ENCODE peak calls at places on chromosomes 5 and 9, in five cellular contexts. One of them, this sample, is unnamed.

GRCh38 chr5:128121679-128122078 is 38.1 kb downstream of the SLC12A2 start:
- DNase-seq in HFF-Myc: no peak
- DNase-seq in choroid plexus epithelial cell: no peak
- DNase-seq in CD8-positive, alpha-beta T cell: no peak
- DNase-seq in fibroblast of lung: no peak
- DNase-seq in this sample: peak

GRCh38 chr9:95516736-95517558 is at the start of gene PTCH1:
- DNase-seq in HFF-Myc: no peak
- DNase-seq in choroid plexus epithelial cell: peak
- DNase-seq in CD8-positive, alpha-beta T cell: peak
- DNase-seq in fibroblast of lung: peak
- DNase-seq in this sample: no peak

GRCh38 chr5:14351086-14351661 is 208.0 kb downstream of the TRIO start:
- DNase-seq in HFF-Myc: no peak
- DNase-seq in choroid plexus epithelial cell: no peak
- DNase-seq in CD8-positive, alpha-beta T cell: no peak
- DNase-seq in fibroblast of lung: no peak
- DNase-seq in this sample: no peak

GRCh38 chr9:34125681-34126206 is 754 bp downstream of the DCAF12 start:
- DNase-seq in HFF-Myc: no peak
- DNase-seq in choroid plexus epithelial cell: peak
- DNase-seq in CD8-positive, alpha-beta T cell: no peak
- DNase-seq in fibroblast of lung: peak
- DNase-seq in this sample: peak

GRCh38 chr5:179235416-179236400 is 109.6 kb downstream of the ADAMTS2 start:
- DNase-seq in HFF-Myc: no peak
- DNase-seq in choroid plexus epithelial cell: no peak
- DNase-seq in CD8-positive, alpha-beta T cell: no peak
- DNase-seq in fibroblast of lung: no peak
- DNase-seq in this sample: no peak

GRCh38 chr9:36222449-36222848 is 31.7 kb downstream of the CLTA start:
- DNase-seq in HFF-Myc: no peak
- DNase-seq in choroid plexus epithelial cell: peak
- DNase-seq in CD8-positive, alpha-beta T cell: no peak
- DNase-seq in fibroblast of lung: no peak
- DNase-seq in this sample: no peak

GRCh38 chr5:107803728-107804127 is 133.0 kb upstream of the EFNA5 start:
- DNase-seq in HFF-Myc: no peak
- DNase-seq in choroid plexus epithelial cell: no peak
- DNase-seq in CD8-positive, alpha-beta T cell: no peak
- DNase-seq in fibroblast of lung: no peak
- DNase-seq in this sample: no peak

GRCh38 chr9:19481971-19482404 is 73.2 kb downstream of the ACER2 start:
- DNase-seq in HFF-Myc: no peak
- DNase-seq in choroid plexus epithelial cell: no peak
- DNase-seq in CD8-positive, alpha-beta T cell: no peak
- DNase-seq in fibroblast of lung: no peak
- DNase-seq in this sample: no peak

GRCh38 chr9:13445123-13445522 is 165.6 kb upstream of the MPDZ start:
- DNase-seq in HFF-Myc: no peak
- DNase-seq in choroid plexus epithelial cell: no peak
- DNase-seq in CD8-positive, alpha-beta T cell: no peak
- DNase-seq in fibroblast of lung: peak
- DNase-seq in this sample: no peak

GRCh38 chr9:136623016-136623848 is 39.5 kb upstream of the EGFL7 start:
- DNase-seq in HFF-Myc: no peak
- DNase-seq in choroid plexus epithelial cell: no peak
- DNase-seq in CD8-positive, alpha-beta T cell: no peak
- DNase-seq in fibroblast of lung: no peak
- DNase-seq in this sample: no peak

GRCh38 chr9:116646661-116647514 is 40.2 kb upstream of the TRIM32 start:
- DNase-seq in HFF-Myc: no peak
- DNase-seq in choroid plexus epithelial cell: peak
- DNase-seq in CD8-positive, alpha-beta T cell: no peak
- DNase-seq in fibroblast of lung: peak
- DNase-seq in this sample: peak

GRCh38 chr9:35760651-35761050 is 6.6 kb upstream of the MSMP start:
- DNase-seq in HFF-Myc: no peak
- DNase-seq in choroid plexus epithelial cell: peak
- DNase-seq in CD8-positive, alpha-beta T cell: no peak
- DNase-seq in fibroblast of lung: no peak
- DNase-seq in this sample: no peak

GRCh38 chr5:82387041-82387818 is 109.1 kb upstream of the RPS23 start:
- DNase-seq in HFF-Myc: no peak
- DNase-seq in choroid plexus epithelial cell: peak
- DNase-seq in CD8-positive, alpha-beta T cell: no peak
- DNase-seq in fibroblast of lung: peak
- DNase-seq in this sample: no peak

GRCh38 chr5:158212237-158212636 is 353.3 kb upstream of the CLINT1 start:
- DNase-seq in HFF-Myc: no peak
- DNase-seq in choroid plexus epithelial cell: no peak
- DNase-seq in CD8-positive, alpha-beta T cell: no peak
- DNase-seq in fibroblast of lung: no peak
- DNase-seq in this sample: no peak

GRCh38 chr9:211036-211435 is 3.6 kb upstream of the DOCK8 start:
- DNase-seq in HFF-Myc: no peak
- DNase-seq in choroid plexus epithelial cell: no peak
- DNase-seq in CD8-positive, alpha-beta T cell: no peak
- DNase-seq in fibroblast of lung: no peak
- DNase-seq in this sample: no peak

GRCh38 chr9:215631-216155 is 1.0 kb downstream of the DOCK8 start:
- DNase-seq in HFF-Myc: no peak
- DNase-seq in choroid plexus epithelial cell: no peak
- DNase-seq in CD8-positive, alpha-beta T cell: no peak
- DNase-seq in fibroblast of lung: no peak
- DNase-seq in this sample: no peak

GRCh38 chr9:211557-211956 is 3.1 kb upstream of the DOCK8 start:
- DNase-seq in HFF-Myc: no peak
- DNase-seq in choroid plexus epithelial cell: peak
- DNase-seq in CD8-positive, alpha-beta T cell: no peak
- DNase-seq in fibroblast of lung: no peak
- DNase-seq in this sample: no peak

GRCh38 chr9:212265-212664 is 2.4 kb upstream of the DOCK8 start:
- DNase-seq in HFF-Myc: no peak
- DNase-seq in choroid plexus epithelial cell: no peak
- DNase-seq in CD8-positive, alpha-beta T cell: no peak
- DNase-seq in fibroblast of lung: no peak
- DNase-seq in this sample: no peak

GRCh38 chr9:214488-215448 is at the start of gene DOCK8:
- DNase-seq in HFF-Myc: no peak
- DNase-seq in choroid plexus epithelial cell: peak
- DNase-seq in CD8-positive, alpha-beta T cell: peak
- DNase-seq in fibroblast of lung: no peak
- DNase-seq in this sample: no peak
- TF ChIP-seq CTCF in HFF-Myc: peak
- TF ChIP-seq CTCF in choroid plexus epithelial cell: no peak
- TF ChIP-seq CTCF in CD8-positive, alpha-beta T cell: no peak
- TF ChIP-seq CTCF in fibroblast of lung: no peak
- TF ChIP-seq CTCF in this sample: no peak

GRCh38 chr5:97499605-97500004 is 316.6 kb upstream of the RIOK2 start:
- DNase-seq in HFF-Myc: no peak
- DNase-seq in choroid plexus epithelial cell: no peak
- DNase-seq in CD8-positive, alpha-beta T cell: no peak
- DNase-seq in fibroblast of lung: no peak
- DNase-seq in this sample: no peak
- TF ChIP-seq CTCF in HFF-Myc: no peak
- TF ChIP-seq CTCF in choroid plexus epithelial cell: no peak
- TF ChIP-seq CTCF in CD8-positive, alpha-beta T cell: no peak
- TF ChIP-seq CTCF in fibroblast of lung: no peak
- TF ChIP-seq CTCF in this sample: no peak

GRCh38 chr5:31033295-31033694 is 160.2 kb upstream of the CDH6 start:
- DNase-seq in HFF-Myc: peak
- DNase-seq in choroid plexus epithelial cell: peak
- DNase-seq in CD8-positive, alpha-beta T cell: no peak
- DNase-seq in fibroblast of lung: no peak
- DNase-seq in this sample: no peak

GRCh38 chr5:31027726-31028125 is 165.8 kb upstream of the CDH6 start:
- DNase-seq in HFF-Myc: no peak
- DNase-seq in choroid plexus epithelial cell: no peak
- DNase-seq in CD8-positive, alpha-beta T cell: no peak
- DNase-seq in fibroblast of lung: no peak
- DNase-seq in this sample: no peak

GRCh38 chr5:31029925-31030324 is 163.6 kb upstream of the CDH6 start:
- DNase-seq in HFF-Myc: no peak
- DNase-seq in choroid plexus epithelial cell: no peak
- DNase-seq in CD8-positive, alpha-beta T cell: no peak
- DNase-seq in fibroblast of lung: no peak
- DNase-seq in this sample: no peak
- TF ChIP-seq CTCF in HFF-Myc: no peak
- TF ChIP-seq CTCF in choroid plexus epithelial cell: peak
- TF ChIP-seq CTCF in CD8-positive, alpha-beta T cell: no peak
- TF ChIP-seq CTCF in fibroblast of lung: no peak
- TF ChIP-seq CTCF in this sample: no peak

GRCh38 chr5:18043344-18043743 is 409.1 kb downstream of the TAF11L14 start:
- DNase-seq in HFF-Myc: no peak
- DNase-seq in choroid plexus epithelial cell: no peak
- DNase-seq in CD8-positive, alpha-beta T cell: no peak
- DNase-seq in fibroblast of lung: no peak
- DNase-seq in this sample: no peak
- TF ChIP-seq CTCF in HFF-Myc: no peak
- TF ChIP-seq CTCF in choroid plexus epithelial cell: no peak
- TF ChIP-seq CTCF in CD8-positive, alpha-beta T cell: no peak
- TF ChIP-seq CTCF in fibroblast of lung: no peak
- TF ChIP-seq CTCF in this sample: no peak

DNA sequence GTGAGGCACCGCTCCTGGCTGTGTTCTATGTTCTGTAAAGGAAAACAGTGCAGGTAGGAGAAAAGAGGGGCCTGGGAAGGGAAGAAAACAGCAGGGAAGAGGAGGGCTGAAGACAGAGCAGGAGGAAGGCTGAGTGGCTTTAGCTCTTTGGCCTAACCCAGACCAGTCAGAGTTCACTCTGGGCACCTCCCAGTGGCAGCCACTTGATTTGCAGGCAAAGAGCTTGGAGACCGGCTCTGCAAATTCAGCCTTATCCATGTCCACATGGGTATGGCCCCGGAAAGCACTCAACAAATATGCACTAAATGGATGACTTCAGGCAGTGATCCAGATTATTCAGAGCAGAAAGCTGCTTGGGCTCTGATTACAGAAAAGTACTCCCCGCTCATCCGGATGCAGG is 4.4 kb upstream of the RNU6ATAC start:
- DNase-seq in HFF-Myc: no peak
- DNase-seq in choroid plexus epithelial cell: peak
- DNase-seq in CD8-positive, alpha-beta T cell: no peak
- DNase-seq in fibroblast of lung: no peak
- DNase-seq in this sample: no peak
- TF ChIP-seq CTCF in HFF-Myc: peak
- TF ChIP-seq CTCF in choroid plexus epithelial cell: peak
- TF ChIP-seq CTCF in CD8-positive, alpha-beta T cell: no peak
- TF ChIP-seq CTCF in fibroblast of lung: no peak
- TF ChIP-seq CTCF in this sample: peak

GRCh38 chr5:7679663-7680062 is 171.3 kb downstream of the CFAP90 start:
- DNase-seq in HFF-Myc: no peak
- DNase-seq in choroid plexus epithelial cell: no peak
- DNase-seq in CD8-positive, alpha-beta T cell: no peak
- DNase-seq in fibroblast of lung: no peak
- DNase-seq in this sample: no peak

GRCh38 chr5:7682379-7682778 is 168.6 kb downstream of the CFAP90 start:
- DNase-seq in HFF-Myc: no peak
- DNase-seq in choroid plexus epithelial cell: no peak
- DNase-seq in CD8-positive, alpha-beta T cell: no peak
- DNase-seq in fibroblast of lung: no peak
- DNase-seq in this sample: no peak

GRCh38 chr5:7680260-7680659 is 170.7 kb downstream of the CFAP90 start:
- DNase-seq in HFF-Myc: no peak
- DNase-seq in choroid plexus epithelial cell: peak
- DNase-seq in CD8-positive, alpha-beta T cell: no peak
- DNase-seq in fibroblast of lung: no peak
- DNase-seq in this sample: no peak

GRCh38 chr5:7686794-7687193 is 164.1 kb downstream of the CFAP90 start:
- DNase-seq in HFF-Myc: no peak
- DNase-seq in choroid plexus epithelial cell: no peak
- DNase-seq in CD8-positive, alpha-beta T cell: no peak
- DNase-seq in fibroblast of lung: no peak
- DNase-seq in this sample: no peak

GRCh38 chr5:7683753-7684152 is 167.2 kb downstream of the CFAP90 start:
- DNase-seq in HFF-Myc: no peak
- DNase-seq in choroid plexus epithelial cell: no peak
- DNase-seq in CD8-positive, alpha-beta T cell: no peak
- DNase-seq in fibroblast of lung: no peak
- DNase-seq in this sample: no peak
- TF ChIP-seq CTCF in HFF-Myc: no peak
- TF ChIP-seq CTCF in choroid plexus epithelial cell: no peak
- TF ChIP-seq CTCF in CD8-positive, alpha-beta T cell: no peak
- TF ChIP-seq CTCF in fibroblast of lung: no peak
- TF ChIP-seq CTCF in this sample: no peak

GRCh38 chr5:146527785-146528184 is 11.8 kb upstream of the GPR151 start:
- DNase-seq in HFF-Myc: no peak
- DNase-seq in choroid plexus epithelial cell: no peak
- DNase-seq in CD8-positive, alpha-beta T cell: no peak
- DNase-seq in fibroblast of lung: no peak
- DNase-seq in this sample: no peak

GRCh38 chr5:146533260-146533857 is 17.4 kb upstream of the GPR151 start:
- DNase-seq in HFF-Myc: peak
- DNase-seq in choroid plexus epithelial cell: peak
- DNase-seq in CD8-positive, alpha-beta T cell: peak
- DNase-seq in fibroblast of lung: peak
- DNase-seq in this sample: peak

GRCh38 chr5:146523698-146524097 is 7.7 kb upstream of the GPR151 start:
- DNase-seq in HFF-Myc: no peak
- DNase-seq in choroid plexus epithelial cell: no peak
- DNase-seq in CD8-positive, alpha-beta T cell: no peak
- DNase-seq in fibroblast of lung: no peak
- DNase-seq in this sample: no peak

GRCh38 chr5:146529984-146530383 is 14.0 kb upstream of the GPR151 start:
- DNase-seq in HFF-Myc: no peak
- DNase-seq in choroid plexus epithelial cell: no peak
- DNase-seq in CD8-positive, alpha-beta T cell: no peak
- DNase-seq in fibroblast of lung: no peak
- DNase-seq in this sample: no peak

DNA sequence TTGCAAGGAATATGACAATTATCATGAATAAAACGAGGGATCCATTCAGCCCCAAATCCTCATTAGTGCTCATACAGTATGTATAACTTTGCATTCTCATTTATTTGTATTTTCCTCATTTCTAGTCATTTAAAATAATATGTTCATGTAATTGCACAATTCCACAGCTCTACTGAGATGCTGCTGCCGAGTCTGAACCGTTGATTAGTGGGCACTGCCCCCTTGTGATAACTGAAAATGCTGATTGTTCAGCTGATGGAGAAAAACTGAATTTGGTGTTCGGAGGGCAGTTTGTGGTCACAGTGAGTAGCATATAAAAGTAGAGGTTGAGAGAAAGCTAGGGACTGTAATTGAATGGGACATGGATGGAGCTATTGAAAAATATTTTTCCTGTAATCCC is 12.2 kb upstream of the GPR151 start:
- DNase-seq in HFF-Myc: no peak
- DNase-seq in choroid plexus epithelial cell: peak
- DNase-seq in CD8-positive, alpha-beta T cell: no peak
- DNase-seq in fibroblast of lung: peak
- DNase-seq in this sample: no peak
- TF ChIP-seq CTCF in HFF-Myc: no peak
- TF ChIP-seq CTCF in choroid plexus epithelial cell: peak
- TF ChIP-seq CTCF in CD8-positive, alpha-beta T cell: no peak
- TF ChIP-seq CTCF in fibroblast of lung: no peak
- TF ChIP-seq CTCF in this sample: no peak

GRCh38 chr5:78634634-78635033 is 13.9 kb downstream of the LHFPL2 start:
- DNase-seq in HFF-Myc: no peak
- DNase-seq in choroid plexus epithelial cell: no peak
- DNase-seq in CD8-positive, alpha-beta T cell: no peak
- DNase-seq in fibroblast of lung: peak
- DNase-seq in this sample: no peak
- TF ChIP-seq CTCF in HFF-Myc: peak
- TF ChIP-seq CTCF in choroid plexus epithelial cell: peak
- TF ChIP-seq CTCF in CD8-positive, alpha-beta T cell: no peak
- TF ChIP-seq CTCF in fibroblast of lung: no peak
- TF ChIP-seq CTCF in this sample: peak

This sample was measured in HFFc6.